ENCODE peak calls at places on chromosome 20, in nine cellular contexts. C, N, R, H, E, A, M, P and W are unnamed samples.

GRCh38 chr20:16393836-16394235 is 179.4 kb downstream of the KIF16B start:
- DNase-seq in H (no peak), E (no peak), C (no peak), A (no peak), N (no peak), M (no peak), P (no peak), R (no peak), W (no peak)

GRCh38 chr20:46991850-46992639 is 97.4 kb downstream of the EYA2 start:
- DNase-seq in P (no peak), N (no peak), M (no peak), H (no peak), C (no peak), A (peak; percentile 21), E (no peak), R (no peak), W (no peak)

GRCh38 chr20:32572271-32572968 is 12.7 kb downstream of the NOL4L start:
- DNase-seq in P (no peak), R (no peak), E (no peak), M (no peak), H (no peak), C (no peak), A (no peak), N (no peak), W (no peak)

GRCh38 chr20:45851501-45851900 is 5.7 kb downstream of the ACOT8 start:
- DNase-seq in N (no peak), A (no peak), P (no peak), C (no peak), H (no peak), M (no peak), E (no peak), R (no peak), W (no peak)

GRCh38 chr20:45347936-45348809 is at the start of gene SDC4:
- DNase-seq in R (no peak), N (no peak), E (peak; percentile 35), H (peak; percentile 51), A (peak; percentile 69), M (peak; percentile 75), P (peak; percentile 34), C (peak; percentile 91), W (peak; percentile 89)

GRCh38 chr20:8812818-8813217 is 256.1 kb upstream of the PLCB4 start:
- DNase-seq in A (peak; percentile 96), P (no peak), N (peak; percentile 43), H (no peak), M (no peak), R (no peak), E (no peak), C (no peak), W (no peak)

GRCh38 chr20:41058007-41058673 is 29.5 kb downstream of the TOP1 start:
- DNase-seq in P (no peak), R (no peak), M (peak; percentile 86), H (peak; percentile 33), N (no peak), C (no peak), E (no peak), A (no peak), W (no peak)

GRCh38 chr20:43667341-43668132 is 623 bp downstream of the MYBL2 start:
- DNase-seq in E (peak; percentile 54), N (no peak), R (no peak), H (no peak), C (no peak), P (peak; percentile 48), A (peak; percentile 59), M (peak; percentile 41), W (peak; percentile 67)

GRCh38 chr20:4449977-4450715 is 271.6 kb upstream of the PRND start:
- DNase-seq in M (no peak), C (no peak), H (peak; percentile 16), N (no peak), P (peak; percentile 37), A (no peak), E (no peak), R (no peak), W (no peak)

GRCh38 chr20:9051508-9051907 is 17.4 kb upstream of the PLCB4 start:
- DNase-seq in C (no peak), N (no peak), P (no peak), R (peak; percentile 94), A (no peak), H (peak; percentile 92), E (no peak), M (peak; percentile 95), W (peak; percentile 44)

GRCh38 chr20:53920647-53921245 is 149.6 kb downstream of the BCAS1 start:
- DNase-seq in A (no peak), R (no peak), N (no peak), H (no peak), P (no peak), C (no peak), M (no peak), E (no peak), W (no peak)

GRCh38 chr20:61330441-61330840 is 78.4 kb downstream of the CDH4 start:
- DNase-seq in N (no peak), R (no peak), M (no peak), H (no peak), C (no peak), A (no peak), P (no peak), E (no peak), W (no peak)

GRCh38 chr20:12012241-12013222 is 94.8 kb downstream of the BTBD3 start:
- DNase-seq in R (peak; percentile 11), M (peak; percentile 9), A (peak; percentile 42), P (peak; percentile 80), C (no peak), N (no peak), E (peak; percentile 37), H (peak; percentile 70), W (peak; percentile 69)

GRCh38 chr20:21077809-21078345 is 28.3 kb downstream of the LINC00237 start:
- DNase-seq in H (no peak), M (no peak), E (no peak), P (no peak), C (no peak), R (no peak), A (no peak), N (no peak), W (no peak)

GRCh38 chr20:57476641-57477461 is 48.1 kb downstream of the CTCFL start:
- DNase-seq in E (no peak), A (no peak), M (no peak), H (no peak), P (no peak), C (peak; percentile 43), R (no peak), N (no peak), W (no peak)

GRCh38 chr20:53020834-53021233 is 48.7 kb downstream of the TSHZ2 start:
- DNase-seq in M (no peak), H (no peak), E (no peak), A (no peak), C (no peak), P (peak; percentile 9), R (no peak), N (no peak), W (no peak)

GRCh38 chr20:60500038-60500701 is 541.9 kb downstream of the CDH26 start:
- DNase-seq in H (no peak), P (no peak), R (no peak), C (no peak), N (no peak), M (no peak), E (no peak), A (no peak), W (no peak)

GRCh38 chr20:47352332-47353223 is 3.9 kb downstream of the ZMYND8 start:
- DNase-seq in P (peak; percentile 63), E (no peak), C (no peak), N (no peak), M (peak; percentile 65), A (peak; percentile 87), H (no peak), R (no peak), W (peak; percentile 47)

GRCh38 chr20:38123021-38123587 is 42.0 kb downstream of the TGM2 start:
- DNase-seq in H (no peak), R (no peak), E (no peak), N (no peak), A (no peak), M (peak; percentile 49), C (no peak), P (peak; percentile 88), W (no peak)

GRCh38 chr20:62409935-62410741 is 3.1 kb upstream of the CABLES2 start:
- DNase-seq in C (no peak), R (no peak), H (peak; percentile 34), N (no peak), M (no peak), E (peak; percentile 56), A (peak; percentile 91), P (peak; percentile 59), W (peak; percentile 68)

GRCh38 chr20:61585764-61586163 is 333.7 kb downstream of the CDH4 start:
- DNase-seq in M (no peak), P (no peak), H (no peak), E (no peak), N (no peak), A (no peak), C (no peak), R (no peak), W (no peak)

GRCh38 chr20:44973053-44973452 is 6.7 kb downstream of the STK4 start:
- DNase-seq in M (no peak), P (no peak), N (no peak), C (no peak), E (no peak), A (no peak), R (no peak), H (no peak), W (no peak)

GRCh38 chr20:44900231-44900854 is 9.5 kb upstream of the PABPC1L start:
- DNase-seq in C (no peak), H (no peak), A (no peak), P (no peak), M (no peak), N (no peak), R (no peak), E (no peak), W (no peak)

GRCh38 chr20:49685161-49685601 is 28.5 kb downstream of the B4GALT5 start:
- DNase-seq in H (no peak), A (no peak), E (no peak), N (peak; percentile 64), R (no peak), P (no peak), C (no peak), M (no peak), W (no peak)

GRCh38 chr20:8227293-8227692 is 95.2 kb downstream of the PLCB1 start:
- DNase-seq in N (no peak), A (no peak), R (no peak), H (no peak), C (no peak), M (no peak), P (no peak), E (no peak), W (no peak)

GRCh38 chr20:18645851-18646250 is 58.0 kb downstream of the DTD1 start:
- DNase-seq in P (no peak), E (no peak), N (no peak), C (no peak), R (no peak), M (no peak), H (no peak), A (no peak), W (no peak)

GRCh38 chr20:49568491-49569151 is 684 bp upstream of the PTGIS start:
- DNase-seq in N (no peak), R (no peak), P (no peak), C (no peak), M (no peak), E (no peak), A (no peak), H (no peak), W (no peak)

GRCh38 chr20:20237093-20237959 is 130.6 kb upstream of the INSM1 start:
- DNase-seq in A (peak; percentile 70), P (peak; percentile 56), H (peak; percentile 51), N (peak; percentile 41), R (peak; percentile 3), M (peak; percentile 26), C (no peak), E (peak; percentile 74), W (peak; percentile 13)

GRCh38 chr20:11373391-11373790 is 544.3 kb upstream of the BTBD3 start:
- DNase-seq in C (no peak), M (no peak), H (no peak), E (no peak), R (no peak), A (peak; percentile 23), P (peak; percentile 41), N (no peak), W (peak; percentile 31)

GRCh38 chr20:58870293-58871014 is 17.9 kb downstream of the GNAS start:
- DNase-seq in A (peak; percentile 88), C (peak; percentile 77), N (peak; percentile 82), P (peak; percentile 65), M (peak; percentile 62), R (no peak), E (peak; percentile 65), H (peak; percentile 53), W (peak; percentile 91)

GRCh38 chr20:4925842-4926530 is 75.3 kb downstream of the SLC23A2 start:
- DNase-seq in A (no peak), C (peak; percentile 83), P (no peak), H (no peak), N (peak; percentile 49), M (peak; percentile 34), R (no peak), E (no peak), W (peak; percentile 53)